ENCODE peak calls at places on chromosomes 5 and 9, in five cellular contexts. J is myocyte; K is GM04504; A is stimulated activated CD4-positive, alpha-beta T cell treated with anti-CD3 and anti-CD28 coated beads, Interleukin-1b, Interleukin-23, amount 100 ng/mL, for 4 hours; Z is cardiac fibroblast. V is an unnamed sample.
A peak's percentile ranks its signal among the peaks of the same experiment; 100 is the strongest.

GRCh38 chr5:5511904-5512416 is 89.5 kb downstream of the ICE1 start:
- DNase-seq in J (no peak), K (no peak), A (no peak), Z (no peak), V (no peak)

GRCh38 chr9:89234636-89235035 is 56.0 kb upstream of the SHC3 start:
- DNase-seq in J (no peak), K (no peak), A (no peak), Z (peak; percentile 32), V (no peak)

GRCh38 chr5:174692982-174693422 is 31.4 kb upstream of the MSX2 start:
- DNase-seq in J (no peak), K (no peak), A (no peak), Z (no peak), V (no peak)

GRCh38 chr5:96297867-96298266 is 135.2 kb downstream of the PCSK1 start:
- DNase-seq in J (peak; percentile 20), K (peak; percentile 96), A (no peak), Z (peak; percentile 97), V (no peak)

GRCh38 chr5:27124590-27124989 is 86.2 kb upstream of the CDH9 start:
- DNase-seq in J (peak; percentile 47), K (no peak), A (no peak), Z (peak; percentile 49), V (peak; percentile 52)

GRCh38 chr5:125433457-125433856 is 687.0 kb upstream of the ZNF608 start:
- DNase-seq in J (no peak), K (no peak), A (no peak), Z (no peak), V (no peak)

GRCh38 chr5:74579215-74579614 is 61.3 kb downstream of the ENC1 start:
- DNase-seq in J (peak; percentile 95), K (no peak), A (peak; percentile 8), Z (peak; percentile 26), V (no peak)

GRCh38 chr9:121952611-121953010 is 140.5 kb downstream of the TTLL11 start:
- DNase-seq in J (no peak), K (no peak), A (no peak), Z (no peak), V (no peak)

GRCh38 chr5:1731091-1731639 is 68.5 kb downstream of the MRPL36 start:
- DNase-seq in J (no peak), K (no peak), A (no peak), Z (no peak), V (no peak)

GRCh38 chr5:77145666-77146065 is 58.6 kb upstream of the ZBED3 start:
- DNase-seq in J (no peak), K (peak; percentile 38), A (no peak), Z (peak; percentile 74), V (no peak)

GRCh38 chr5:57843016-57843402 is 360.4 kb upstream of the ACTBL2 start:
- DNase-seq in J (no peak), K (no peak), A (no peak), Z (no peak), V (no peak)

GRCh38 chr9:38226491-38226951 is 157.5 kb upstream of the SHB start:
- DNase-seq in J (no peak), K (no peak), A (no peak), Z (no peak), V (peak; percentile 19)

GRCh38 chr5:150486402-150487198 is 21.3 kb upstream of the NDST1 start:
- DNase-seq in J (peak; percentile 82), K (no peak), A (peak; percentile 15), Z (peak; percentile 53), V (peak; percentile 56)

GRCh38 chr5:136985785-136986475 is 513.2 kb downstream of the SPOCK1 start:
- DNase-seq in J (no peak), K (no peak), A (no peak), Z (no peak), V (no peak)

GRCh38 chr5:54247226-54247625 is 63.1 kb downstream of the ARL15 start:
- DNase-seq in J (no peak), K (no peak), A (no peak), Z (no peak), V (no peak)

GRCh38 chr9:111759762-111760639 is 34.7 kb downstream of the SHOC1 start:
- DNase-seq in J (peak; percentile 92), K (peak; percentile 63), A (peak; percentile 52), Z (peak; percentile 95), V (peak; percentile 90)

V was measured in HT-29.